ENCODE peak calls at places on chromosomes 16 and 17, in four cellular contexts. D is activated CD8-positive, alpha-beta memory T cell treated with anti-CD3 and anti-CD28 coated beads for 24 hours; T is AG09309; I is left lung. Y is an unnamed sample.

GRCh38 chr17:45096141-45096540 is 35.0 kb downstream of the NMT1 start:
- DNase-seq in D (no peak), T (no peak), I (no peak), Y (no peak)

GRCh38 chr17:76700627-76701470 is 9.9 kb downstream of the MXRA7 start:
- DNase-seq in D (no peak), T (peak; percentile 61), I (no peak), Y (peak; percentile 84)

GRCh38 chr17:29042679-29043538 is at the start of gene PIPOX:
- DNase-seq in D (no peak), T (no peak), I (no peak), Y (peak; percentile 55)

GRCh38 chr17:5877948-5878347 is 192.2 kb upstream of the WSCD1 start:
- DNase-seq in D (no peak), T (no peak), I (no peak), Y (no peak)

GRCh38 chr17:48427598-48427997 is 2.4 kb downstream of the SKAP1 start:
- DNase-seq in D (peak; percentile 70), T (no peak), I (no peak), Y (no peak)

GRCh38 chr16:50459681-50460080 is 88.5 kb upstream of the NKD1 start:
- DNase-seq in D (no peak), T (no peak), I (no peak), Y (no peak)

GRCh38 chr17:59357929-59358328 is 26.5 kb downstream of the YPEL2 start:
- DNase-seq in D (no peak), T (no peak), I (no peak), Y (no peak)

GRCh38 chr16:77002644-77003043 is 188.3 kb upstream of the MON1B start:
- DNase-seq in D (no peak), T (no peak), I (no peak), Y (peak; percentile 30)

GRCh38 chr16:88610080-88610479 is 28.3 kb upstream of the IL17C start:
- DNase-seq in D (no peak), T (no peak), I (no peak), Y (no peak)

GRCh38 chr17:9432867-9433495 is 142.6 kb downstream of the STX8 start:
- DNase-seq in D (no peak), T (peak; percentile 34), I (no peak), Y (no peak)

GRCh38 chr17:72338847-72339790 is 218.3 kb downstream of the SOX9 start:
- DNase-seq in D (no peak), T (peak; percentile 69), I (no peak), Y (no peak)

GRCh38 chr17:34499576-34499975 is 79.8 kb upstream of the TMEM132E start:
- DNase-seq in D (no peak), T (no peak), I (no peak), Y (no peak)

GRCh38 chr16:48960830-48961229 is 320.8 kb downstream of the CBLN1 start:
- DNase-seq in D (no peak), T (no peak), I (no peak), Y (no peak)

GRCh38 chr17:57086069-57086930 is 1.3 kb downstream of the AKAP1 start:
- DNase-seq in D (peak; percentile 68), T (no peak), I (peak; percentile 83), Y (no peak)

GRCh38 chr17:2056221-2057129 is 1.6 kb downstream of the HIC1 start:
- DNase-seq in D (peak; percentile 82), T (no peak), I (peak; percentile 92), Y (peak; percentile 79)

GRCh38 chr17:17783121-17783824 is 53.5 kb downstream of the SREBF1 start:
- DNase-seq in D (peak; percentile 77), T (no peak), I (no peak), Y (no peak)

GRCh38 chr16:10749680-10750035 is 6.0 kb downstream of the NUBP1 start:
- DNase-seq in D (no peak), T (no peak), I (no peak), Y (no peak)

GRCh38 chr16:84499638-84500037 is 4.8 kb downstream of the MEAK7 start:
- DNase-seq in D (no peak), T (no peak), I (no peak), Y (no peak)

GRCh38 chr17:49708515-49709161 is 874 bp upstream of the SLC35B1 start:
- DNase-seq in D (no peak), T (no peak), I (no peak), Y (no peak)

GRCh38 chr16:80300876-80301275 is 239.9 kb upstream of the DYNLRB2 start:
- DNase-seq in D (no peak), T (peak; percentile 41), I (no peak), Y (no peak)

GRCh38 chr17:81499601-81499970 is 13.0 kb downstream of the ACTG1 start:
- DNase-seq in D (no peak), T (no peak), I (no peak), Y (no peak)

GRCh38 chr16:68719993-68720489 is 17.1 kb upstream of the CDH1 start:
- DNase-seq in D (no peak), T (no peak), I (no peak), Y (no peak)

Y was measured in Right ventricle myocardium inferior.